ENCODE peak calls at places on chromosomes 5 and 9, in ten cellular contexts. I, V, N, E, D, K, L, A, H and U are unnamed samples.
A peak's percentile ranks its signal among the peaks of the same experiment; 100 is the strongest.

GRCh38 chr5:149584106-149584505 is 2.8 kb downstream of the ARHGEF37 start:
- DNase-seq in I (no peak), V (no peak), N (no peak), E (no peak), D (no peak), K (no peak), L (no peak), A (no peak), H (no peak), U (no peak)

GRCh38 chr5:146339715-146340259 is 1.1 kb downstream of the POU4F3 start:
- DNase-seq in I (no peak), V (no peak), N (no peak), E (no peak), D (no peak), K (no peak), L (no peak), A (no peak), H (no peak), U (no peak)

GRCh38 chr9:125550216-125550614 is 156.8 kb downstream of the MAPKAP1 start:
- DNase-seq in I (peak; percentile 17), V (no peak), N (no peak), E (no peak), D (no peak), K (no peak), L (no peak), A (no peak), H (no peak), U (no peak)

GRCh38 chr5:169265888-169266287 is 35.1 kb downstream of the SLIT3 start:
- DNase-seq in I (peak; percentile 2), V (no peak), N (no peak), E (no peak), D (no peak), K (no peak), L (peak; percentile 33), A (no peak), H (no peak), U (no peak)

GRCh38 chr9:100028201-100028784 is 70.5 kb downstream of the ERP44 start:
- DNase-seq in I (peak; percentile 76), V (peak; percentile 44), N (no peak), E (peak; percentile 80), D (peak; percentile 68), K (peak; percentile 64), L (peak; percentile 76), A (peak; percentile 57), H (peak; percentile 61), U (peak; percentile 53)

GRCh38 chr5:58362135-58362534 is 97.8 kb downstream of the PLK2 start:
- DNase-seq in I (no peak), V (no peak), N (no peak), E (no peak), D (no peak), K (no peak), L (no peak), A (no peak), H (no peak), U (no peak)

GRCh38 chr9:128192601-128193371 is 1.4 kb upstream of the CIZ1 start:
- DNase-seq in I (peak; percentile 60), V (peak; percentile 88), N (peak; percentile 91), E (peak; percentile 67), D (peak; percentile 71), K (peak; percentile 79), L (peak; percentile 97), A (peak; percentile 32), H (peak; percentile 87), U (peak; percentile 97)

GRCh38 chr5:33241826-33242225 is 198.9 kb upstream of the TARS1 start:
- DNase-seq in I (no peak), V (no peak), N (no peak), E (no peak), D (no peak), K (no peak), L (no peak), A (no peak), H (no peak), U (no peak)

GRCh38 chr9:75880556-75880955 is 9.9 kb upstream of the PCSK5 start:
- DNase-seq in I (no peak), V (no peak), N (no peak), E (no peak), D (peak; percentile 2), K (peak; percentile 88), L (peak; percentile 22), A (no peak), H (no peak), U (no peak)

GRCh38 chr9:123049589-123050222 is 16.2 kb downstream of the GPR21 start:
- DNase-seq in I (peak; percentile 24), V (no peak), N (no peak), E (no peak), D (peak; percentile 39), K (no peak), L (no peak), A (no peak), H (no peak), U (no peak)

GRCh38 chr5:86716121-86716520 is 98.4 kb downstream of the COX7C start:
- DNase-seq in I (no peak), V (no peak), N (no peak), E (no peak), D (no peak), K (no peak), L (no peak), A (no peak), H (no peak), U (no peak)